ENCODE peak calls at places on chromosomes 6 and 20, in four cellular contexts. N, X, A and W are unnamed samples.

GRCh38 chr20:54140067-54140466 is 33.7 kb downstream of the CYP24A1 start:
- DNase-seq in N (no peak), X (no peak), A (no peak), W (no peak)

GRCh38 chr20:3090565-3090964 is 6.0 kb upstream of the AVP start:
- DNase-seq in N (no peak), X (no peak), A (no peak), W (no peak)

GRCh38 chr20:37777012-37777411 is 83.2 kb downstream of the CTNNBL1 start:
- DNase-seq in N (no peak), X (no peak), A (no peak), W (no peak)

GRCh38 chr6:33700391-33701050 is 11.0 kb downstream of the UQCC2 start:
- DNase-seq in N (peak), X (peak), A (no peak), W (peak)

GRCh38 chr6:145633981-145634627 is 101.2 kb downstream of the EPM2A start:
- DNase-seq in N (peak), X (peak), A (peak), W (peak)

GRCh38 chr6:138971601-138972000 is 16.5 kb downstream of the REPS1 start:
- DNase-seq in N (peak), X (no peak), A (no peak), W (peak)

GRCh38 chr6:115545410-115545986 is 515.2 kb downstream of the FRK start:
- DNase-seq in N (no peak), X (no peak), A (no peak), W (no peak)

GRCh38 chr20:24840121-24840713 is 108.9 kb upstream of the CST7 start:
- DNase-seq in N (no peak), X (no peak), A (no peak), W (no peak)

GRCh38 chr6:134047673-134048072 is 4.8 kb downstream of the SLC2A12 start:
- DNase-seq in N (no peak), X (no peak), A (no peak), W (no peak)

GRCh38 chr6:27752038-27752885 is 159.9 kb downstream of the OR2B2 start:
- DNase-seq in N (peak), X (peak), A (no peak), W (peak)

GRCh38 chr6:112014483-112014882 is 39.4 kb upstream of the CCN6 start:
- DNase-seq in N (peak), X (no peak), A (no peak), W (peak)

GRCh38 chr6:170189236-170189635 is 101.6 kb downstream of the DLL1 start:
- DNase-seq in N (no peak), X (peak), A (no peak), W (no peak)

GRCh38 chr20:37380864-37381579 is 35.1 kb downstream of the SRC start:
- DNase-seq in N (no peak), X (no peak), A (no peak), W (no peak)

GRCh38 chr6:21384211-21384610 is 209.3 kb upstream of the SOX4 start:
- DNase-seq in N (peak), X (no peak), A (no peak), W (no peak)

GRCh38 chr20:50308513-50309279 is 118.1 kb downstream of the CEBPB start:
- DNase-seq in N (peak), X (peak), A (peak), W (peak)

GRCh38 chr20:1953616-1954015 is 40.2 kb downstream of the PDYN start:
- DNase-seq in N (no peak), X (no peak), A (no peak), W (no peak)

GRCh38 chr6:3379482-3380060 is 77.3 kb downstream of the SLC22A23 start:
- DNase-seq in N (peak), X (no peak), A (no peak), W (no peak)

GRCh38 chr20:38880952-38881735 is 45.1 kb upstream of the FAM83D start:
- DNase-seq in N (no peak), X (no peak), A (no peak), W (no peak)

GRCh38 chr6:111804627-111805235 is 68.5 kb downstream of the FYN start:
- DNase-seq in N (peak), X (no peak), A (no peak), W (no peak)

GRCh38 chr6:43774776-43775583 is 5.0 kb downstream of the VEGFA start:
- DNase-seq in N (peak), X (peak), A (no peak), W (peak)

GRCh38 chr20:60921021-60921622 is 330.9 kb upstream of the CDH4 start:
- DNase-seq in N (peak), X (no peak), A (no peak), W (no peak)